ENCODE peak calls at places on chromosome 19, in eight cellular contexts. X is lower leg skin; N is posterior cingulate gyrus; B is effector memory CD4-positive, alpha-beta T cell; U is psoas muscle; L is cardiac muscle cell; E is T-helper 2 cell; I is lung microvascular endothelial cell. A is an unnamed sample.

GRCh38 chr19:19866599-19867248 is 1.0 kb downstream of the ZNF253 start:
- DNase-seq in X (peak), N (no peak), B (peak), U (peak), L (peak), E (peak), I (peak), A (peak)

GRCh38 chr19:13693933-13694332 is 70.4 kb upstream of the MRI1 start:
- DNase-seq in X (no peak), N (no peak), B (no peak), U (no peak), L (no peak), E (no peak), I (no peak), A (no peak)

GRCh38 chr19:16351133-16351809 is 26.6 kb downstream of the KLF2 start:
- DNase-seq in X (no peak), N (no peak), B (no peak), U (no peak), L (no peak), E (no peak), I (peak), A (no peak)

GRCh38 chr19:29845576-29846176 is 33.9 kb downstream of the CCNE1 start:
- DNase-seq in X (peak), N (no peak), B (no peak), U (peak), L (peak), E (no peak), I (no peak), A (peak)

GRCh38 chr19:56109216-56109615 is 11.9 kb downstream of the ZNF787 start:
- DNase-seq in X (no peak), N (no peak), B (no peak), U (no peak), L (no peak), E (no peak), I (no peak), A (peak)

GRCh38 chr19:58543826-58544590 is at the start of gene TRIM28:
- DNase-seq in X (peak), N (peak), B (peak), U (peak), L (peak), E (peak), I (peak), A (no peak)

GRCh38 chr19:3862826-3863500 is 5.9 kb downstream of the ZFR2 start:
- DNase-seq in X (no peak), N (no peak), B (no peak), U (no peak), L (no peak), E (no peak), I (no peak), A (no peak)

GRCh38 chr19:2883686-2884439 is 16.7 kb downstream of the ZNF556 start:
- DNase-seq in X (no peak), N (no peak), B (no peak), U (no peak), L (no peak), E (no peak), I (no peak), A (no peak)

GRCh38 chr19:6362351-6362801 is 1.0 kb downstream of the CLPP start:
- DNase-seq in X (no peak), N (peak), B (no peak), U (no peak), L (no peak), E (peak), I (no peak), A (no peak)

GRCh38 chr19:3041756-3042517 is 12.9 kb upstream of the TLE2 start:
- DNase-seq in X (no peak), N (no peak), B (no peak), U (no peak), L (peak), E (no peak), I (no peak), A (no peak)

GRCh38 chr19:33325920-33326319 is 23.6 kb upstream of the CEBPA start:
- DNase-seq in X (peak), N (peak), B (no peak), U (peak), L (no peak), E (no peak), I (peak), A (no peak)

GRCh38 chr19:47284324-47284899 is 9.7 kb downstream of the INAFM1 start:
- DNase-seq in X (no peak), N (peak), B (no peak), U (no peak), L (peak), E (peak), I (peak), A (peak)

GRCh38 chr19:38793186-38793585 is 4.2 kb downstream of the LGALS7B start:
- DNase-seq in X (no peak), N (no peak), B (no peak), U (no peak), L (no peak), E (no peak), I (peak), A (no peak)

GRCh38 chr19:31346184-31346583 is 3.1 kb downstream of the TSHZ3 start:
- DNase-seq in X (no peak), N (no peak), B (no peak), U (no peak), L (no peak), E (no peak), I (no peak), A (no peak)

GRCh38 chr19:44668985-44669764 is 2.1 kb upstream of the CEACAM19 start:
- DNase-seq in X (no peak), N (no peak), B (no peak), U (no peak), L (no peak), E (no peak), I (no peak), A (no peak)